ENCODE peak calls at places on chromosomes 13 and 19, in five cellular contexts. S is SK-N-SH, K is GM12878, V is K562, T is HepG2. X is an unnamed sample.

GRCh38 chr19:58196911-58197616 is 14.2 kb downstream of the ZNF274 start:
- DNase-seq in S (no peak), K (no peak), T (peak; percentile 10), V (peak; percentile 31), X (no peak)

GRCh38 chr13:95301947-95302386 is 716 bp upstream of the ABCC4 start:
- DNase-seq in T (no peak), K (no peak), S (peak; percentile 79), V (no peak), X (no peak)

GRCh38 chr13:46665630-46666482 is 112.9 kb downstream of the LRCH1 start:
- DNase-seq in T (peak; percentile 70), K (no peak), V (no peak), S (peak; percentile 29), X (no peak)

GRCh38 chr19:2927032-2927430 is 17.7 kb downstream of the ZNF77 start:
- DNase-seq in T (no peak), S (no peak), K (no peak), V (no peak), X (no peak)

GRCh38 chr13:42068886-42069285 is 20.4 kb downstream of the DGKH start:
- DNase-seq in S (no peak), V (no peak), T (no peak), K (no peak), X (no peak)

GRCh38 chr19:35162471-35163326 is 8.2 kb downstream of the FXYD5 start:
- DNase-seq in V (no peak), T (no peak), K (no peak), S (no peak), X (peak; percentile 85)

GRCh38 chr13:20399961-20400360 is 125.7 kb downstream of the CRYL1 start:
- DNase-seq in V (no peak), T (no peak), S (no peak), K (no peak), X (no peak)

GRCh38 chr13:51733656-51734334 is 70.2 kb downstream of the DHRS12 start:
- DNase-seq in S (no peak), K (no peak), T (no peak), V (no peak), X (no peak)

GRCh38 chr13:102799544-102800144 is 725 bp downstream of the BIVM start:
- DNase-seq in T (no peak), V (peak; percentile 28), S (peak; percentile 75), K (no peak), X (no peak)

GRCh38 chr19:47267350-47267759 is 7.3 kb upstream of the INAFM1 start:
- DNase-seq in K (no peak), V (no peak), S (no peak), T (no peak), X (no peak)

GRCh38 chr19:3366104-3366760 is at the start of gene NFIC:
- DNase-seq in T (no peak), V (peak; percentile 90), K (no peak), S (peak; percentile 84), X (peak; percentile 51)

DNA sequence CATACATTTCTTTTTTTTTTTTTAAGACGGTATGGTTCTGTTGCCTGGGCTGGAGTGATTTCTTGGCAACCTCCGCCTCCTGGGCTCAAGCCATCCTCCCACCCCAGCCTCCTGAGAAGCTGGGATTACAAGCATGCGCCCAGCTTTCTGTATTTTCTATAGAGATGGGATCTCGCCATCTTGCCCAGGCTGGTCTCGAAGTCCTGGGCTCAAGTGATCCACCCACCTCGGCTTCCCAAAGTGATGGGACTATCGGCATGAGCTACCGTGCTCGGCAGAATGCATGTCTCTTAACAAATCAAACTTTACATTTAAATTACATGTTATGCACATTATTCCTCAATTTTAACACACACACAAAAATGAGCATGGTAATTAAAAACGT is 1.2 kb downstream of the NDUFA13 start:
- DNase-seq in S (no peak), K (no peak), T (no peak), V (peak; percentile 24), X (no peak)
- H3K9ac ChIP-seq in S (peak overlapping the region; percentile 84), K (peak overlapping the region; percentile 95), T (peak overlapping the region; percentile 81), V (peak overlapping the region; percentile 88), X (peak overlapping the region; percentile 89)

GRCh38 chr19:48754950-48755645 is at the start of gene FGF21:
- DNase-seq in K (no peak), T (no peak), S (no peak), V (peak; percentile 58), X (no peak)
- TF ChIP-seq ZBTB33 in K (no peak), T (no peak), S (no peak), V (no peak), X (no peak)

GRCh38 chr19:38505958-38506357 is 72.5 kb downstream of the RYR1 start:
- DNase-seq in V (no peak), K (no peak), S (no peak), T (no peak), X (no peak)

GRCh38 chr19:38506375-38506722 is 72.9 kb downstream of the RYR1 start:
- DNase-seq in S (no peak), K (no peak), V (no peak), T (no peak), X (no peak)

GRCh38 chr19:38507551-38508127 is 74.1 kb downstream of the RYR1 start:
- DNase-seq in K (no peak), T (no peak), S (no peak), V (no peak), X (no peak)

GRCh38 chr19:38508507-38508906 is 75.0 kb downstream of the RYR1 start:
- DNase-seq in T (peak; percentile 12), S (no peak), K (no peak), V (peak; percentile 13), X (no peak)

DNA sequence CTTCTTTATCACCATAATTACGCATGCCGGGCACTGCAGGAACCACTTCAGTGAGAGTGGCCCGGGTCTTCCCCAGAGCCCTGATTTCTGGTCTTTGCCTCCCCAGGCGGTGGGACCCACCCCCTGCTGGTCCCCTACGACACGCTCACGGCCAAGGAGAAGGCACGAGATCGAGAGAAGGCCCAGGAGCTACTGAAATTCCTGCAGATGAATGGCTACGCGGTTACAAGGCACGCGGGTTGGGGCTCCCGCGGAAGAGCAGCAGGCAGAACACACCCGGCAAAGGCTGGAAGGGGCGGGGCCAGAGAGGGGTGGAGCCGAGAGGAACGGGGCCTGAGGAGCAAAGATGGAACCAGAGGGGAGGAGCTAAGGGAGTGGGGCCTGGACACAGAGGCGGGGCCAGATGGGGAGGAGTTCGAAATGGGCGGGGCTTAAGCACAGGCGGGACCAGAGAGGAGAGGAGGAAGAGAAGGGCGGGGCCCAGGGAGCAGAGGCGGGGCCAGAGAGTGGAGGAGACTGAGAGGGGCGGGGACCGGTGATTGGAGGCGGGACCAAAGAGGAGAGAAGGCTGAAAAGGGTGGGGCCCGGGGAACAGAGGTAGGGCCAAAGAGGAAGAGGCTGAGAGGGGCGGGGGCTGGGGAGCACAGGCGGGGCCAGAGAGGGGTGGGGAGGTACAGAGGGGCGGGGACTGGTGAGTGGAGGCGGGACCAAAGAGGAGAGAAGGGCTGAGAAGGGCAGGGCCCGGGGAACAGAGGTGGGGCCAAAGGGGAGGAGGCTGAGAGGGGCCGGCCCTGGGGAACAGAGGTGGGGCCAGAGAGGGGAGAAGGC is 73.4 kb downstream of the RYR1 start:
- DNase-seq in T (peak; percentile 47), V (peak; percentile 99), K (peak; percentile 63), S (peak; percentile 99), X (peak; percentile 95)
- TF ChIP-seq SIN3A in T (no peak), V (no peak), K (no peak), S (no peak), X (no peak)

GRCh38 chr19:795691-796581 is 1.3 kb upstream of the PTBP1 start:
- DNase-seq in T (no peak), S (no peak), V (no peak), K (no peak), X (no peak)
- H3K9ac ChIP-seq in T (peak overlapping the region; percentile 91), S (peak overlapping the region; percentile 76), V (peak overlapping the region; percentile 95), K (peak overlapping the region; percentile 87), X (peak overlapping the region; percentile 87)

GRCh38 chr19:53520163-53520546 is 17.8 kb upstream of the ZNF331 start:
- DNase-seq in V (no peak), K (no peak), S (no peak), T (no peak), X (no peak)

GRCh38 chr19:53518716-53519115 is 19.2 kb upstream of the ZNF331 start:
- DNase-seq in K (no peak), V (no peak), T (no peak), S (no peak), X (no peak)

GRCh38 chr19:53518061-53518460 is 19.9 kb upstream of the ZNF331 start:
- DNase-seq in V (no peak), K (no peak), S (no peak), T (no peak), X (no peak)

GRCh38 chr19:53519431-53519830 is 18.5 kb upstream of the ZNF331 start:
- DNase-seq in T (no peak), K (no peak), S (no peak), V (no peak), X (no peak)

DNA sequence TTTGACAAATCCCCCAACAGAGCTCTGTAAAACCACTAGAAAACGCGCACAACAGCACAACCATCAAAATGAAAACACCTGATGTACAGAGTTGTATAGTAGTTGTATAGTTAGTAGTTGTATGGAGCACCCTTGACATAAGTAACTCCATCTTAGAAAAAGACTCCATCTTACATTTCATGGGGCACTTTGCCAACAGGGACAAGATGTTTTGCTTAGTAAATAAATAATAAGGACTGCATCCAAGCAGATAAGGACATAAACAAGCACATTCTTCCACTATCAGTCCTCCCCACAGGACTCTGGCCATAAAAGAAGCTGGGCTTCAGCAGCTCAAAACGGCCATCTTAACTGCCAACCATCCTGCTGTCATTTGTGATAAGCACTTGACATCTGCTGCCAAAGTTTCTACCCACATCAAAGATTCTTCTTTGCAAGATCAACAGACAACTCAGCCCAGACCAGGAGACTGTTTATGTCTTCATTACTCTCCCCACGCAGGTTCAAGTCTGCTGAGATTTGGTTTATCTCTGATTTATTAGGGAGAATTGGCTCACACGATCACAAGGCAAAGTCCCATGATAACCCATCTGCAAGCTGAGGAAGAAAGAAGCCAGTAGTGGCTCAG is 20.7 kb upstream of the ZNF331 start:
- DNase-seq in T (no peak), S (no peak), K (no peak), V (peak; percentile 11), X (no peak)
- TF ChIP-seq ZBTB33 in T (no peak), S (no peak), K (no peak), V (no peak), X (no peak)

GRCh38 chr13:31968473-31968872 is 63.1 kb upstream of the FRY start:
- DNase-seq in K (no peak), V (no peak), S (no peak), T (no peak), X (no peak)

GRCh38 chr13:31967155-31967554 is 64.4 kb upstream of the FRY start:
- DNase-seq in K (no peak), V (no peak), T (no peak), S (no peak), X (no peak)

GRCh38 chr13:31965361-31966066 is 66.1 kb upstream of the FRY start:
- DNase-seq in S (no peak), K (peak; percentile 84), T (no peak), V (no peak), X (no peak)

GRCh38 chr13:31972453-31972852 is 59.1 kb upstream of the FRY start:
- DNase-seq in S (no peak), T (no peak), K (no peak), V (no peak), X (no peak)

GRCh38 chr13:31970237-31970930 is 61.2 kb upstream of the FRY start:
- DNase-seq in T (no peak), V (no peak), K (no peak), S (no peak), X (no peak)
- TF ChIP-seq SIN3A in T (no peak), V (no peak), K (no peak), S (no peak), X (no peak)

X was measured in HCT116.